ENCODE peak calls at places on chromosomes 12 and 14, in four cellular contexts. X, L, I and G are unnamed samples.

GRCh38 chr12:11650697-11651281 is 1.3 kb downstream of the ETV6 start:
- DNase-seq in X (no peak), L (no peak), I (peak; percentile 62), G (peak; percentile 49)

GRCh38 chr12:110733089-110733715 is 9.5 kb downstream of the PPP1CC start:
- DNase-seq in X (no peak), L (no peak), I (no peak), G (no peak)

GRCh38 chr14:90576981-90577660 is 180.3 kb downstream of the CALM1 start:
- DNase-seq in X (no peak), L (peak; percentile 59), I (no peak), G (no peak)

GRCh38 chr14:26323781-26324363 is 274.0 kb downstream of the NOVA1 start:
- DNase-seq in X (no peak), L (no peak), I (no peak), G (no peak)

GRCh38 chr12:53182836-53183235 is 2.1 kb upstream of the CSAD start:
- DNase-seq in X (no peak), L (no peak), I (no peak), G (peak; percentile 47)

GRCh38 chr14:84785997-84786396 is 743.9 kb upstream of the FLRT2 start:
- DNase-seq in X (no peak), L (no peak), I (peak; percentile 31), G (no peak)

GRCh38 chr12:12236896-12237295 is 29.9 kb downstream of the LRP6 start:
- DNase-seq in X (no peak), L (no peak), I (no peak), G (no peak)

GRCh38 chr12:132416827-132417226 is 73.1 kb upstream of the FBRSL1 start:
- DNase-seq in X (no peak), L (no peak), I (no peak), G (no peak)

GRCh38 chr12:76866726-76867125 is 12.1 kb downstream of the CSRP2 start:
- DNase-seq in X (no peak), L (no peak), I (peak; percentile 90), G (no peak)

GRCh38 chr14:21256539-21257394 is 12.5 kb downstream of the HNRNPC start:
- DNase-seq in X (no peak), L (peak; percentile 36), I (no peak), G (no peak)

GRCh38 chr14:104326848-104327247 is 188.5 kb downstream of the KIF26A start:
- DNase-seq in X (no peak), L (no peak), I (no peak), G (no peak)

GRCh38 chr14:77579760-77580159 is 36.7 kb downstream of the SPTLC2 start:
- DNase-seq in X (no peak), L (no peak), I (no peak), G (no peak)

GRCh38 chr14:99136047-99136400 is 136.0 kb downstream of the BCL11B start:
- DNase-seq in X (no peak), L (no peak), I (no peak), G (peak; percentile 14)

GRCh38 chr14:61476737-61477410 is 155.5 kb downstream of the PRKCH start:
- DNase-seq in X (no peak), L (no peak), I (peak; percentile 98), G (peak; percentile 51)

GRCh38 chr12:46404225-46404631 is 31.7 kb upstream of the SLC38A2 start:
- DNase-seq in X (no peak), L (no peak), I (peak; percentile 35), G (no peak)

GRCh38 chr12:91871751-91872150 is 273.9 kb downstream of the BTG1 start:
- DNase-seq in X (no peak), L (no peak), I (no peak), G (no peak)

GRCh38 chr12:127489055-127489454 is 777.9 kb upstream of the TMEM132C start:
- DNase-seq in X (no peak), L (no peak), I (no peak), G (peak; percentile 33)

GRCh38 chr12:123867141-123867540 is 105.0 kb downstream of the DNAH10 start:
- DNase-seq in X (no peak), L (no peak), I (no peak), G (no peak)

GRCh38 chr12:120620624-120621023 is 19.8 kb upstream of the CABP1 start:
- DNase-seq in X (no peak), L (no peak), I (no peak), G (peak; percentile 48)

GRCh38 chr14:60277605-60278190 is 28.7 kb downstream of the PPM1A start:
- DNase-seq in X (no peak), L (no peak), I (no peak), G (no peak)

GRCh38 chr14:102159841-102160240 is 20.1 kb downstream of the WDR20 start:
- DNase-seq in X (no peak), L (no peak), I (no peak), G (no peak)

GRCh38 chr14:99660794-99661193 is 15.9 kb downstream of the HHIPL1 start:
- DNase-seq in X (no peak), L (no peak), I (no peak), G (no peak)

GRCh38 chr14:99513946-99514551 is 32.8 kb downstream of the CCNK start:
- DNase-seq in X (peak; percentile 17), L (peak; percentile 73), I (no peak), G (peak; percentile 12)

GRCh38 chr14:34853041-34853440 is 22.1 kb downstream of the BAZ1A start:
- DNase-seq in X (no peak), L (no peak), I (no peak), G (no peak)

GRCh38 chr14:75533791-75534190 is 11.5 kb downstream of the BATF start:
- DNase-seq in X (no peak), L (no peak), I (no peak), G (no peak)

GRCh38 chr12:62711626-62712305 is 223.2 kb downstream of the PPM1H start:
- DNase-seq in X (no peak), L (no peak), I (peak; percentile 14), G (no peak)

GRCh38 chr12:65593206-65593833 is 231.0 kb upstream of the HMGA2 start:
- DNase-seq in X (no peak), L (no peak), I (no peak), G (no peak)

GRCh38 chr12:104957388-104958008 is 592 bp downstream of the SLC41A2 start:
- DNase-seq in X (no peak), L (no peak), I (peak; percentile 18), G (peak; percentile 56)

GRCh38 chr12:80472912-80473500 is 29.0 kb downstream of the PTPRQ start:
- DNase-seq in X (no peak), L (no peak), I (peak; percentile 85), G (no peak)

GRCh38 chr12:103401421-103401820 is 94.3 kb downstream of the C12orf42 start:
- DNase-seq in X (no peak), L (no peak), I (no peak), G (no peak)

GRCh38 chr12:27083861-27084271 is 1.5 kb upstream of the C12orf71 start:
- DNase-seq in X (no peak), L (no peak), I (peak; percentile 70), G (no peak)

GRCh38 chr12:110543252-110543959 is 39.7 kb downstream of the PPTC7 start:
- DNase-seq in X (peak; percentile 92), L (peak; percentile 90), I (peak; percentile 73), G (peak; percentile 78)

GRCh38 chr14:30551460-30551859 is 7.5 kb upstream of the G2E3 start:
- DNase-seq in X (no peak), L (no peak), I (no peak), G (no peak)

GRCh38 chr12:72271401-72271740 is 799 bp upstream of the TRHDE start:
- DNase-seq in X (no peak), L (peak; percentile 68), I (peak; percentile 74), G (peak; percentile 16)
- H3K27me3 ChIP-seq in X (peaks cover 26% of the 10 kb centered on the region), L (no peaks in the 10 kb centered on the region), I (peaks cover 3% of the 10 kb centered on the region), G (peaks cover 34% of the 10 kb centered on the region)

GRCh38 chr12:48857278-48857994 is 5.5 kb upstream of the DDX23 start:
- DNase-seq in X (no peak), L (no peak), I (no peak), G (no peak)
- H3K27me3 ChIP-seq in X (no peaks in the 10 kb centered on the region), L (no peaks in the 10 kb centered on the region), I (peaks cover 28% of the 10 kb centered on the region), G (no peaks in the 10 kb centered on the region)

DNA sequence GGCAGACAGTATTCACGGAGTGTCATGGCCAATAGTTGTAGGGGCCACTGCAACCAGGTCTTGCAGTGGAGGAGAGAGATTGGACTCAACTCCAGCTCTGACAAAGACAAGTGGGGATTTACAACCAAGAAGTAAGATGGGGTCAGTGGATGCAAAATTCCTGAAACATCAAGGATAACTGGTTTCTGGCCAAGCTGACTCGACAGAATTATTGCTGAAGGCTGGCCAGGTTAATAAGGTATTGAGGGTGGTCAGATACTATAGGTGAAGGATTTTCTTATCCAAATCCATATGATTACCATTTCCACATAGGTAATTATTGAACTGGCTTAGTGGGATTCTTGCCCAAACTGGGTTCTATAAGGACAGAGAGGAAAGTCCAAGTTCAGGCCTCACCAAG is 64.9 kb upstream of the FOXG1 start:
- DNase-seq in X (no peak), L (no peak), I (no peak), G (no peak)
- H3K27me3 ChIP-seq in X (no peaks in the 10 kb centered on the region), L (peaks cover 2% of the 10 kb centered on the region), I (no peaks in the 10 kb centered on the region), G (no peaks in the 10 kb centered on the region)

GRCh38 chr14:62882967-62883366 is 162.3 kb downstream of the KCNH5 start:
- DNase-seq in X (no peak), L (no peak), I (no peak), G (no peak)
- H3K27me3 ChIP-seq in X (no peaks in the 10 kb centered on the region), L (no peaks in the 10 kb centered on the region), I (no peaks in the 10 kb centered on the region), G (no peaks in the 10 kb centered on the region)